ENCODE peak calls at places on chromosomes 5 and 9, in seven cellular contexts. B, J, C, F, H, N and A are unnamed samples.

GRCh38 chr5:71481441-71481840 is 26.0 kb downstream of the BDP1 start:
- DNase-seq in C (no peak), H (no peak), J (no peak), N (no peak), F (no peak), B (no peak), A (no peak)

GRCh38 chr5:65753189-65753588 is 31.2 kb downstream of the NLN start:
- DNase-seq in J (no peak), C (peak; percentile 27), N (no peak), B (no peak), F (no peak), H (no peak), A (no peak)

GRCh38 chr5:73256012-73256411 is 83.0 kb downstream of the TMEM174 start:
- DNase-seq in J (no peak), F (no peak), N (no peak), C (no peak), H (no peak), B (no peak), A (no peak)

GRCh38 chr9:26856413-26857032 is 36.1 kb downstream of the CAAP1 start:
- DNase-seq in B (peak; percentile 22), F (no peak), J (peak; percentile 42), N (no peak), H (peak; percentile 21), C (peak; percentile 68), A (peak; percentile 62)

GRCh38 chr9:115107701-115108100 is 10.3 kb downstream of the TNC start:
- DNase-seq in F (no peak), H (no peak), C (no peak), J (no peak), B (peak; percentile 22), N (no peak), A (no peak)

GRCh38 chr5:181164076-181164952 is 16.9 kb downstream of the OR2V2 start:
- DNase-seq in C (peak; percentile 30), F (no peak), J (no peak), N (no peak), B (no peak), H (no peak), A (no peak)

GRCh38 chr9:36873247-36873875 is 160.7 kb downstream of the PAX5 start:
- DNase-seq in B (peak; percentile 76), C (peak; percentile 67), J (peak; percentile 65), H (peak; percentile 81), N (peak; percentile 55), F (peak; percentile 13), A (peak; percentile 79)

GRCh38 chr9:88660611-88661010 is 125.6 kb downstream of the NXNL2 start:
- DNase-seq in N (no peak), J (peak; percentile 47), B (no peak), C (peak; percentile 62), H (no peak), F (no peak), A (peak; percentile 9)

GRCh38 chr5:27041372-27041771 is 3.0 kb upstream of the CDH9 start:
- DNase-seq in C (no peak), H (no peak), N (no peak), F (no peak), B (no peak), J (no peak), A (no peak)

DNA sequence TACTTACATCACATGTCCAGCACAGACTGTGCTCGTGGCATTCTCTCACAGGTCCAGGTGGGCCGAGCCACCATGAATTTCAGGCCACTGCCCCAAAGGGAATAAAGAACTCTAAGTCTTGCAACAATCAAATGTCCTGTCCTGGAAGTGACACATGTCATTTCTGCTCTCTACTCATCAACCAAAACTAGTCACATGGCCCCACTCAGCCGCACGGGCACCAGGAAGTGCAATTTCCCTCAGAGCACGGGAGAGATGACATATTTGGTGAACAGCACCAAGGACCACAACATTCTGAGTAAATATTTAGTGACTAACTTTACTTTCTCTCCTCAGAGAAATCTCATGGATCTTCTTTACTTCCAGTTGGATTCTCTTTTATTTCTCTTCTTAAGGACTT is 131.1 kb upstream of the TUT7 start:
- DNase-seq in H (no peak), N (no peak), C (no peak), J (no peak), B (peak; percentile 14), F (no peak), A (no peak)
- H3K27ac ChIP-seq in H (no peak overlapping the region), N (no peak overlapping the region), C (no peak overlapping the region), J (no peak overlapping the region), B (no peak overlapping the region), F (no peak overlapping the region), A (no peak overlapping the region)

GRCh38 chr9:86352440-86353106 is 1.6 kb downstream of the TUT7 start:
- DNase-seq in J (no peak), F (no peak), C (peak; percentile 36), B (no peak), H (no peak), N (no peak), A (peak; percentile 50)
- H3K27ac ChIP-seq in J (no peak overlapping the region), F (no peak overlapping the region), C (no peak overlapping the region), B (peak overlapping the region; percentile 99), H (peak overlapping the region; percentile 98), N (peak overlapping the region; percentile 94), A (peak overlapping the region; percentile 81)

GRCh38 chr9:71524446-71524845 is 243.9 kb downstream of the CEMIP2 start:
- DNase-seq in H (no peak), F (no peak), N (no peak), C (no peak), J (no peak), B (no peak), A (no peak)
- H3K27ac ChIP-seq in H (no peak overlapping the region), F (no peak overlapping the region), N (no peak overlapping the region), C (no peak overlapping the region), J (no peak overlapping the region), B (no peak overlapping the region), A (no peak overlapping the region)

GRCh38 chr9:70418822-70419545 is 4.5 kb upstream of the KLF9 start:
- DNase-seq in H (peak; percentile 95), J (peak; percentile 95), B (peak; percentile 99), C (peak; percentile 100), N (peak; percentile 99), F (peak; percentile 85), A (peak; percentile 83)
- H3K27ac ChIP-seq in H (peak overlapping the region; percentile 100), J (peak overlapping the region; percentile 91), B (peak overlapping the region; percentile 100), C (no peak overlapping the region), N (peak overlapping the region; percentile 100), F (peak overlapping the region; percentile 100), A (peak overlapping the region; percentile 37)

DNA sequence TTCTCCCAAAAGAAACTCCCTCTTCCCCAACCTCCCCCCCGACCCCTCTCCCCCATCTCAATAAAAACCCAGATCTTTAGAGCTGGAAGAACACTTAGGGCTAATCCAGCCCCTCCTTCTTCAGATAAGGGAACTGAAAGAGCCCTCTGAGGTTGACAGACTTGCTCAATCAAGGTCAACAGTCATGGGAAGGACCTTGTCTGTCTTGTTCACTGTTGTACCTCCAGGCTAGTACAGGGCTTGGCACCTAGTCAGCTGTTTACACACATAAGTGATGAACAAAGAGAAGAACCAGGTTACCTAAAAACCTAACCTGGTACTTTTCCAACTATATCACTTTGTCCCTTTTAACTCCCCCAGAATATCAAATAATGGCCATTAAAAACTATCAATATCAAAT is 2.4 kb downstream of the TTC39B start:
- DNase-seq in N (no peak), F (no peak), C (no peak), B (no peak), H (no peak), J (no peak), A (no peak)
- H3K27ac ChIP-seq in N (no peak overlapping the region), F (no peak overlapping the region), C (no peak overlapping the region), B (no peak overlapping the region), H (no peak overlapping the region), J (no peak overlapping the region), A (no peak overlapping the region)

GRCh38 chr9:119868694-119869093 is 499.5 kb upstream of the BRINP1 start:
- DNase-seq in F (no peak), J (no peak), N (no peak), H (peak; percentile 7), C (no peak), B (peak; percentile 17), A (no peak)
- H3K27ac ChIP-seq in F (no peak overlapping the region), J (no peak overlapping the region), N (no peak overlapping the region), H (no peak overlapping the region), C (no peak overlapping the region), B (no peak overlapping the region), A (no peak overlapping the region)

GRCh38 chr9:121182976-121183375 is 18.7 kb downstream of the RAB14 start:
- DNase-seq in J (no peak), H (no peak), N (no peak), C (no peak), B (no peak), F (no peak), A (peak; percentile 30)

GRCh38 chr9:121185178-121185745 is 16.4 kb downstream of the RAB14 start:
- DNase-seq in N (no peak), F (no peak), J (no peak), C (no peak), H (no peak), B (no peak), A (peak; percentile 41)

GRCh38 chr9:121182437-121182836 is 19.2 kb downstream of the RAB14 start:
- DNase-seq in J (no peak), N (no peak), C (no peak), B (no peak), H (no peak), F (no peak), A (no peak)

GRCh38 chr9:121184463-121184862 is 17.2 kb downstream of the RAB14 start:
- DNase-seq in J (no peak), C (no peak), N (no peak), B (no peak), F (no peak), H (no peak), A (no peak)

DNA sequence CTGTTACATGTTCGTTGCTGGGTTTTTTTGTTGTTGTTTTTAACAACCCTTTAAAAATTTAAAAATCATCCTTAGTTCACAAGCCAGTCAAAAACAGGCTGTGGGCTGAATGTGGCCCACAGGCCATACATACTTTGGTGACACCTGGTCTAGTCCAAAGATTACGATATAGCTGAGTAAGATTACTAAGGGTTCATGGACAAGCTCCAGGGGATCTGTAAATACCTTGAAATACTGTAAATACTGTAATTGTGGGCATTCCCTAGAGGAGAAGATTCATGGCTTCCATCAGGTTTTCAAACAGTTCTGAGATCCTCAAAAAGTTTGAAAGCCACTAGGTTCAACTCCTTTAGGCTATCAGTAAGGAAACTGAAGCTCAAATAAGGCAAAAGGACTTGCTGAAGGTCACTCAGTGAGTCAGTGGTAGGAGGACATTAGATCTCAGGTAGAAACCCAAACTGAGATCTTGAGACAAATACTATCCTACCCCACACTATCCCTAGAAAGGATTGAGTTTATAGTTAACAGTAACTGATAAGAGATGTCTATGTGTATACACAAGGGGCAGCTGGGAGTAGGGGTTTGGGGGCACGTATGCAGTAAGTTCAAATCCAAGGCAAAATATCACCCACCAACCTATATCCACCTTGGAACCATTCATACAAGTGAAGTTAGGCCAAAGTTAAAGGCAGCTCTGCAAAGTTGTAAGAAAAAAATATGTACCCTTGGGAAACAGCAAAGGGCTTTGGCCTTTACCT is 17.8 kb downstream of the RAB14 start:
- DNase-seq in N (no peak), H (no peak), J (no peak), B (no peak), C (no peak), F (no peak), A (no peak)
- H3K27ac ChIP-seq in N (no peak overlapping the region), H (no peak overlapping the region), J (no peak overlapping the region), B (peak overlapping the region; percentile 58), C (peak overlapping the region; percentile 78), F (no peak overlapping the region), A (peak overlapping the region; percentile 32)